ENCODE peak calls at places on chromosomes 1 and 21, in five cellular contexts. R, J, T, V and H are unnamed samples.

GRCh38 chr1:218034464-218034863 is 250.6 kb upstream of the RRP15 start:
- DNase-seq in J (peak; percentile 19), R (no peak), T (no peak), V (no peak), H (no peak)

GRCh38 chr1:181119076-181119989 is 30.8 kb downstream of the IER5 start:
- DNase-seq in R (no peak), T (peak; percentile 63), J (no peak), V (no peak), H (no peak)

GRCh38 chr1:154912755-154913154 is 23.8 kb downstream of the PMVK start:
- DNase-seq in T (no peak), J (no peak), V (no peak), R (no peak), H (no peak)

GRCh38 chr1:6330410-6330827 is 63.1 kb downstream of the ACOT7 start:
- DNase-seq in T (no peak), J (no peak), V (no peak), R (peak; percentile 82), H (no peak)

GRCh38 chr21:33945652-33946270 is 30.2 kb upstream of the ATP5PO start:
- DNase-seq in J (no peak), V (no peak), R (no peak), T (no peak), H (no peak)

GRCh38 chr1:192993426-192994085 is 65.6 kb downstream of the UCHL5 start:
- DNase-seq in J (no peak), V (no peak), R (peak; percentile 63), T (no peak), H (no peak)

GRCh38 chr1:44327679-44328491 is 27.2 kb downstream of the ERI3 start:
- DNase-seq in T (peak; percentile 99), V (no peak), J (peak; percentile 42), R (peak; percentile 100), H (no peak)

GRCh38 chr1:15272009-15272781 is 25.2 kb downstream of the FHAD1 start:
- DNase-seq in T (peak; percentile 60), J (peak; percentile 88), R (peak; percentile 73), V (peak; percentile 7), H (peak; percentile 20)

GRCh38 chr1:228459091-228459993 is 27.8 kb upstream of the RNF187 start:
- DNase-seq in T (peak; percentile 36), R (peak; percentile 85), J (peak; percentile 84), V (no peak), H (no peak)

GRCh38 chr1:247924868-247925267 is at the start of gene OR2AJ1:
- DNase-seq in J (no peak), V (no peak), T (no peak), R (no peak), H (no peak)

GRCh38 chr1:44050261-44050660 is 19.0 kb upstream of the SLC6A9 start:
- DNase-seq in T (no peak), V (no peak), J (peak; percentile 28), R (no peak), H (no peak)

GRCh38 chr1:208834346-208835081 is 590.3 kb upstream of the PLXNA2 start:
- DNase-seq in J (no peak), R (no peak), V (no peak), T (no peak), H (no peak)

GRCh38 chr1:245258271-245258920 is 103.6 kb downstream of the KIF26B start:
- DNase-seq in T (peak; percentile 90), J (no peak), V (no peak), R (no peak), H (no peak)

GRCh38 chr1:42214447-42214871 is 49.9 kb upstream of the GUCA2A start:
- DNase-seq in V (no peak), J (no peak), R (peak; percentile 80), T (peak; percentile 66), H (no peak)

GRCh38 chr1:207172321-207172720 is 68.3 kb downstream of the C4BPA start:
- DNase-seq in J (no peak), V (no peak), R (no peak), T (no peak), H (no peak)

GRCh38 chr21:46051821-46052675 is 45.9 kb upstream of the COL6A2 start:
- DNase-seq in T (no peak), R (no peak), J (peak; percentile 35), V (no peak), H (no peak)

GRCh38 chr1:64963466-64963865 is 2.9 kb downstream of the JAK1 start:
- DNase-seq in J (no peak), T (no peak), V (no peak), R (no peak), H (no peak)

GRCh38 chr1:9613625-9614299 is 25.1 kb downstream of the TMEM201 start:
- DNase-seq in R (no peak), T (no peak), V (no peak), J (no peak), H (no peak)

GRCh38 chr1:118933051-118933781 is 54.9 kb downstream of the TBX15 start:
- DNase-seq in T (no peak), R (no peak), V (no peak), J (no peak), H (no peak)

GRCh38 chr1:6090996-6091822 is 45.5 kb downstream of the KCNAB2 start:
- DNase-seq in R (no peak), T (no peak), V (no peak), J (no peak), H (no peak)

GRCh38 chr1:225474986-225475820 is 47.4 kb upstream of the LBR start:
- DNase-seq in R (peak; percentile 66), V (peak; percentile 44), J (peak; percentile 97), T (peak; percentile 63), H (peak; percentile 59)

GRCh38 chr1:230179249-230179648 is 112.2 kb downstream of the GALNT2 start:
- DNase-seq in V (no peak), T (no peak), J (no peak), R (no peak), H (no peak)

GRCh38 chr1:1253972-1254666 is 7.6 kb upstream of the C1QTNF12 start:
- DNase-seq in R (no peak), T (no peak), V (no peak), J (peak; percentile 45), H (no peak)

GRCh38 chr1:117671781-117672501 is 66.1 kb downstream of the TENT5C start:
- DNase-seq in R (no peak), V (no peak), J (peak; percentile 69), T (no peak), H (peak; percentile 32)

GRCh38 chr1:234918216-234918841 is 210.3 kb downstream of the TOMM20 start:
- DNase-seq in T (no peak), J (peak; percentile 60), V (no peak), R (no peak), H (no peak)

GRCh38 chr1:119364640-119365039 is 3.9 kb upstream of the HAO2 start:
- DNase-seq in R (no peak), T (no peak), V (no peak), J (no peak), H (no peak)

GRCh38 chr1:233945573-233945972 is 41.1 kb downstream of the SLC35F3 start:
- DNase-seq in V (no peak), R (no peak), J (no peak), T (peak; percentile 75), H (no peak)

GRCh38 chr1:204416589-204417230 is 5.1 kb upstream of the PPP1R15B start:
- DNase-seq in T (no peak), V (no peak), R (no peak), J (no peak), H (no peak)

GRCh38 chr1:32307313-32307712 is 15.4 kb downstream of the HDAC1 start:
- DNase-seq in J (no peak), R (peak; percentile 54), T (no peak), V (no peak), H (no peak)

GRCh38 chr1:18874600-18874999 is 15.1 kb upstream of the TAS1R2 start:
- DNase-seq in J (no peak), R (no peak), V (no peak), T (no peak), H (no peak)

GRCh38 chr1:185795181-185795580 is 61.0 kb downstream of the HMCN1 start:
- DNase-seq in T (no peak), V (no peak), J (no peak), R (peak; percentile 81), H (no peak)

GRCh38 chr1:219555031-219555667 is 57.8 kb downstream of the ZC3H11B start:
- DNase-seq in R (peak; percentile 64), J (peak; percentile 68), T (peak; percentile 12), V (no peak), H (no peak)